ENCODE peak calls at places on chromosomes 4 and X, in four cellular contexts. I is pons; W is naive thymus-derived CD8-positive, alpha-beta T cell; F is DMS 273 treated with DMSO at 0.1 percent for 48 hours. Z is an unnamed sample.

GRCh38 chr4:87941537-87942392 is 33.7 kb upstream of the SPP1 start:
- DNase-seq in I (no peak), W (no peak), F (no peak), Z (no peak)

GRCh38 chr4:145881991-145882390 is 56.6 kb downstream of the ZNF827 start:
- DNase-seq in I (peak; percentile 52), W (no peak), F (no peak), Z (no peak)

GRCh38 chr4:185307136-185307950 is 88.4 kb downstream of the LRP2BP start:
- DNase-seq in I (no peak), W (no peak), F (no peak), Z (peak; percentile 49)

GRCh38 chr4:138540056-138540800 is 298.1 kb upstream of the SLC7A11 start:
- DNase-seq in I (no peak), W (no peak), F (no peak), Z (no peak)

GRCh38 chr4:52661966-52662705 is 3.0 kb upstream of the USP46 start:
- DNase-seq in I (no peak), W (no peak), F (no peak), Z (no peak)

GRCh38 chrX:110282922-110283321 is 35.0 kb downstream of the AMMECR1 start:
- DNase-seq in I (no peak), W (no peak), F (no peak), Z (no peak)

GRCh38 chrX:144722307-144722706 is 525.0 kb upstream of the SPANXN1 start:
- DNase-seq in I (no peak), W (no peak), F (no peak), Z (no peak)

GRCh38 chr4:121706595-121707021 is 9.8 kb upstream of the ANXA5 start:
- DNase-seq in I (no peak), W (peak; percentile 8), F (no peak), Z (no peak)

GRCh38 chr4:77092832-77093800 is 17.3 kb upstream of the CCNI start:
- DNase-seq in I (no peak), W (no peak), F (no peak), Z (peak; percentile 42)